ENCODE peak calls at places on chromosome 19, in eight cellular contexts. E is adipocyte; W is AML-193; G is iPS-NIHi11; Z is stimulated activated CD8-positive, alpha-beta memory T cell treated with anti-CD3 and anti-CD28 coated beads, Interleukin-4, amount 100 ng/mL, for 24 hours; X is T-cell; L is stimulated activated naive CD8-positive, alpha-beta T cell treated with anti-CD3 and anti-CD28 coated beads, Interleukin-15, Interleukin-2, amounts not matched to agents 100 U/mL and 50 U/mL, for 24 hours; O is stimulated activated CD4-positive, alpha-beta T cell treated with anti-CD3 and anti-CD28 coated beads, Interleukin-12 subunit alpha, Interleukin-12 subunit beta, amount 100 ng/mL, for 48 hours. K is an unnamed sample.
A peak's percentile ranks its signal among the peaks of the same experiment; 100 is the strongest.

GRCh38 chr19:10431943-10432735 is 11.8 kb downstream of the PDE4A start:
- DNase-seq in E (peak; percentile 79), W (no peak), G (peak; percentile 83), Z (no peak), X (peak; percentile 53), L (peak; percentile 76), O (no peak), K (peak; percentile 88)

GRCh38 chr19:44796701-44797115 is 12.2 kb upstream of the BCAM start:
- DNase-seq in E (no peak), W (no peak), G (peak; percentile 57), Z (no peak), X (no peak), L (no peak), O (no peak), K (no peak)

GRCh38 chr19:47686679-47687450 is 26.4 kb upstream of the EHD2 start:
- DNase-seq in E (no peak), W (no peak), G (no peak), Z (no peak), X (no peak), L (no peak), O (no peak), K (no peak)

GRCh38 chr19:41330946-41331678 is 21.1 kb downstream of the CCDC97 start:
- DNase-seq in E (no peak), W (no peak), G (no peak), Z (no peak), X (no peak), L (no peak), O (no peak), K (no peak)

GRCh38 chr19:55781112-55781511 is 12.2 kb downstream of the RFPL4AL1 start:
- DNase-seq in E (no peak), W (no peak), G (no peak), Z (no peak), X (no peak), L (no peak), O (no peak), K (no peak)

GRCh38 chr19:18068395-18068794 is 18.3 kb downstream of the IL12RB1 start:
- DNase-seq in E (no peak), W (no peak), G (no peak), Z (no peak), X (no peak), L (no peak), O (no peak), K (no peak)

GRCh38 chr19:42143341-42144234 is 11.3 kb upstream of the POU2F2 start:
- DNase-seq in E (peak; percentile 53), W (peak; percentile 18), G (peak; percentile 76), Z (no peak), X (no peak), L (no peak), O (no peak), K (peak; percentile 44)

GRCh38 chr19:7078007-7078406 is 8.5 kb downstream of the ZNF557 start:
- DNase-seq in E (no peak), W (no peak), G (no peak), Z (no peak), X (no peak), L (no peak), O (no peak), K (no peak)

GRCh38 chr19:48441360-48442050 is 4.3 kb upstream of the GRWD1 start:
- DNase-seq in E (no peak), W (no peak), G (no peak), Z (no peak), X (no peak), L (no peak), O (no peak), K (no peak)

GRCh38 chr19:14383556-14383897 is 2.3 kb downstream of the ADGRE5 start:
- DNase-seq in E (no peak), W (no peak), G (no peak), Z (no peak), X (no peak), L (no peak), O (no peak), K (peak; percentile 18)

GRCh38 chr19:6728346-6728745 is 7.9 kb upstream of the C3 start:
- DNase-seq in E (no peak), W (peak; percentile 75), G (no peak), Z (no peak), X (no peak), L (no peak), O (no peak), K (no peak)

GRCh38 chr19:11152318-11153062 is 3.1 kb downstream of the SPC24 start:
- DNase-seq in E (peak; percentile 59), W (no peak), G (no peak), Z (no peak), X (no peak), L (no peak), O (no peak), K (no peak)

GRCh38 chr19:33124207-33125098 is 7.5 kb upstream of the WDR88 start:
- DNase-seq in E (no peak), W (no peak), G (no peak), Z (no peak), X (no peak), L (no peak), O (no peak), K (peak; percentile 84)

GRCh38 chr19:39943586-39943985 is 9.2 kb upstream of the FCGBP start:
- DNase-seq in E (no peak), W (no peak), G (no peak), Z (no peak), X (no peak), L (no peak), O (no peak), K (no peak)

GRCh38 chr19:50311723-50312635 is 17.2 kb downstream of the KCNC3 start:
- DNase-seq in E (no peak), W (no peak), G (peak; percentile 83), Z (no peak), X (no peak), L (no peak), O (no peak), K (peak; percentile 85)

GRCh38 chr19:16496613-16496983 is 404 bp downstream of the C19orf44 start:
- DNase-seq in E (peak; percentile 40), W (no peak), G (no peak), Z (no peak), X (no peak), L (peak; percentile 8), O (no peak), K (no peak)

GRCh38 chr19:19034204-19034624 is 811 bp downstream of the ARMC6 start:
- DNase-seq in E (peak; percentile 62), W (peak; percentile 77), G (peak; percentile 89), Z (peak; percentile 53), X (peak; percentile 42), L (peak; percentile 80), O (peak; percentile 61), K (peak; percentile 84)

GRCh38 chr19:1102407-1103106 is 1.2 kb upstream of the GPX4 start:
- DNase-seq in E (peak; percentile 97), W (no peak), G (no peak), Z (peak; percentile 61), X (no peak), L (peak; percentile 79), O (no peak), K (no peak)

GRCh38 chr19:40245506-40246128 is 19.1 kb upstream of the CCNP start:
- DNase-seq in E (no peak), W (no peak), G (no peak), Z (no peak), X (no peak), L (no peak), O (no peak), K (no peak)

GRCh38 chr19:10516064-10516385 is 1.2 kb downstream of the S1PR5 start:
- DNase-seq in E (no peak), W (no peak), G (no peak), Z (no peak), X (no peak), L (no peak), O (no peak), K (no peak)

GRCh38 chr19:58544591-58545285 is 874 bp downstream of the TRIM28 start:
- DNase-seq in E (peak; percentile 81), W (no peak), G (peak; percentile 97), Z (peak; percentile 63), X (peak; percentile 71), L (peak; percentile 84), O (no peak), K (peak; percentile 89)

GRCh38 chr19:1250374-1251232 is 2.2 kb downstream of the MIDN start:
- DNase-seq in E (peak; percentile 64), W (peak; percentile 11), G (peak; percentile 84), Z (no peak), X (peak; percentile 52), L (peak; percentile 60), O (no peak), K (peak; percentile 72)

GRCh38 chr19:48970923-48971395 is 5.8 kb downstream of the FTL start:
- DNase-seq in E (peak; percentile 89), W (peak; percentile 61), G (peak; percentile 75), Z (peak; percentile 76), X (peak; percentile 58), L (peak; percentile 92), O (peak; percentile 75), K (peak; percentile 93)

GRCh38 chr19:2381151-2381822 is 21.2 kb downstream of the TMPRSS9 start:
- DNase-seq in E (no peak), W (no peak), G (no peak), Z (no peak), X (no peak), L (no peak), O (no peak), K (no peak)

GRCh38 chr19:1921825-1922224 is 16.6 kb downstream of the ADAT3 start:
- DNase-seq in E (no peak), W (no peak), G (no peak), Z (no peak), X (no peak), L (no peak), O (no peak), K (no peak)

GRCh38 chr19:5292843-5293606 is 47.6 kb downstream of the PTPRS start:
- DNase-seq in E (peak; percentile 92), W (no peak), G (peak; percentile 99), Z (peak; percentile 17), X (peak; percentile 43), L (peak; percentile 63), O (peak; percentile 30), K (peak; percentile 97)

GRCh38 chr19:18274303-18274775 is at the start of gene IQCN:
- DNase-seq in E (peak; percentile 65), W (no peak), G (no peak), Z (no peak), X (no peak), L (peak; percentile 57), O (no peak), K (no peak)

GRCh38 chr19:30367001-30367400 is 5.2 kb upstream of the ZNF536 start:
- DNase-seq in E (no peak), W (no peak), G (no peak), Z (no peak), X (no peak), L (no peak), O (no peak), K (no peak)

GRCh38 chr19:46201413-46202310 is 27.9 kb upstream of the IGFL1 start:
- DNase-seq in E (no peak), W (no peak), G (no peak), Z (no peak), X (no peak), L (no peak), O (no peak), K (no peak)

GRCh38 chr19:18306209-18306902 is 16.5 kb downstream of the LSM4 start:
- DNase-seq in E (no peak), W (no peak), G (no peak), Z (no peak), X (no peak), L (no peak), O (no peak), K (no peak)

GRCh38 chr19:4829001-4829712 is 2.4 kb downstream of the TICAM1 start:
- DNase-seq in E (no peak), W (peak; percentile 60), G (no peak), Z (no peak), X (no peak), L (no peak), O (no peak), K (no peak)

GRCh38 chr19:10084803-10085202 is 1.3 kb upstream of the SHFL start:
- DNase-seq in E (no peak), W (no peak), G (no peak), Z (no peak), X (no peak), L (no peak), O (no peak), K (no peak)

GRCh38 chr19:13318190-13318589 is 168.0 kb downstream of the IER2 start:
- DNase-seq in E (no peak), W (no peak), G (no peak), Z (no peak), X (no peak), L (no peak), O (no peak), K (no peak)

GRCh38 chr19:47176627-47177090 is 46.0 kb downstream of the SAE1 start:
- DNase-seq in E (peak; percentile 92), W (no peak), G (no peak), Z (no peak), X (no peak), L (no peak), O (peak; percentile 34), K (no peak)